ENCODE peak calls at places on chromosomes 12 and 14, in ten cellular contexts. Z is CD4-positive, alpha-beta memory T cell; P is fibroblast of lung; A is lower lobe of right lung; T is naive thymus-derived CD4-positive, alpha-beta T cell; Q is pancreas; J is neural progenitor cell; C is esophagus squamous epithelium; Y is aorta; G is HepG2. U is an unnamed sample.

GRCh38 chr12:28130625-28131598 is 59.3 kb upstream of the CCDC91 start:
- DNase-seq in Z (no peak), P (peak; percentile 95), A (no peak), T (no peak), Q (no peak), J (no peak), C (no peak), Y (peak; percentile 82), G (peak; percentile 9), U (no peak)

GRCh38 chr14:100882991-100883788 is 20.3 kb downstream of the RTL1 start:
- DNase-seq in Z (no peak), P (no peak), A (peak; percentile 40), T (no peak), Q (no peak), J (no peak), C (no peak), Y (peak; percentile 68), G (no peak), U (no peak)

GRCh38 chr12:123131291-123131831 is 19.5 kb downstream of the PITPNM2 start:
- DNase-seq in Z (no peak), P (no peak), A (no peak), T (no peak), Q (no peak), J (no peak), C (no peak), Y (no peak), G (no peak), U (no peak)

GRCh38 chr12:40016960-40017359 is 88.9 kb downstream of the SLC2A13 start:
- DNase-seq in Z (no peak), P (peak; percentile 92), A (no peak), T (no peak), Q (no peak), J (no peak), C (no peak), Y (no peak), G (no peak), U (no peak)

GRCh38 chr12:122836027-122836921 is 1.0 kb downstream of the HIP1R start:
- DNase-seq in Z (peak; percentile 63), P (peak; percentile 48), A (peak; percentile 55), T (peak; percentile 79), Q (peak; percentile 68), J (peak; percentile 48), C (no peak), Y (peak; percentile 70), G (peak; percentile 66), U (peak; percentile 28)

GRCh38 chr14:90425480-90425879 is 28.7 kb downstream of the CALM1 start:
- DNase-seq in Z (no peak), P (no peak), A (no peak), T (no peak), Q (no peak), J (no peak), C (no peak), Y (peak; percentile 42), G (no peak), U (no peak)

GRCh38 chr14:81418057-81418790 is 18.1 kb upstream of the STON2 start:
- DNase-seq in Z (no peak), P (no peak), A (no peak), T (no peak), Q (no peak), J (no peak), C (no peak), Y (no peak), G (no peak), U (no peak)

GRCh38 chr14:34722723-34723545 is 8.5 kb upstream of the CFL2 start:
- DNase-seq in Z (peak; percentile 45), P (peak; percentile 73), A (no peak), T (peak; percentile 38), Q (no peak), J (peak; percentile 32), C (no peak), Y (no peak), G (peak; percentile 71), U (peak; percentile 9)

GRCh38 chr12:68175566-68176033 is 16.1 kb upstream of the IFNG start:
- DNase-seq in Z (peak; percentile 81), P (no peak), A (no peak), T (peak; percentile 87), Q (no peak), J (no peak), C (no peak), Y (no peak), G (no peak), U (peak; percentile 57)

GRCh38 chr14:83838221-83838620 is 1691.7 kb upstream of the FLRT2 start:
- DNase-seq in Z (no peak), P (peak; percentile 12), A (no peak), T (no peak), Q (no peak), J (no peak), C (no peak), Y (no peak), G (no peak), U (no peak)

GRCh38 chr12:108689314-108690190 is 41.8 kb downstream of the CORO1C start:
- DNase-seq in Z (peak; percentile 47), P (peak; percentile 73), A (peak; percentile 50), T (peak; percentile 55), Q (no peak), J (no peak), C (no peak), Y (no peak), G (peak; percentile 89), U (no peak)

GRCh38 chr12:56143225-56143624 is 9.2 kb upstream of the MYL6B start:
- DNase-seq in Z (no peak), P (no peak), A (no peak), T (no peak), Q (no peak), J (no peak), C (no peak), Y (no peak), G (no peak), U (no peak)

GRCh38 chr12:56142184-56142784 is 10.1 kb upstream of the MYL6B start:
- DNase-seq in Z (no peak), P (no peak), A (peak; percentile 32), T (no peak), Q (no peak), J (no peak), C (no peak), Y (no peak), G (no peak), U (no peak)

GRCh38 chr12:56146492-56147460 is 5.6 kb upstream of the MYL6B start:
- DNase-seq in Z (no peak), P (peak; percentile 72), A (peak; percentile 22), T (no peak), Q (no peak), J (no peak), C (no peak), Y (no peak), G (no peak), U (no peak)

GRCh38 chr12:56145218-56145617 is 7.2 kb upstream of the MYL6B start:
- DNase-seq in Z (no peak), P (no peak), A (no peak), T (no peak), Q (no peak), J (no peak), C (no peak), Y (no peak), G (no peak), U (no peak)

GRCh38 chr12:56143870-56144269 is 8.5 kb upstream of the MYL6B start:
- DNase-seq in Z (no peak), P (no peak), A (peak; percentile 41), T (no peak), Q (no peak), J (no peak), C (no peak), Y (no peak), G (no peak), U (no peak)
- H3K27me3 ChIP-seq in Z (no peaks in the 10 kb centered on the region), P (no peaks in the 10 kb centered on the region), A (no peaks in the 10 kb centered on the region), T (no peaks in the 10 kb centered on the region), Q (no peaks in the 10 kb centered on the region), J (no peaks in the 10 kb centered on the region), C (no peaks in the 10 kb centered on the region), Y (no peaks in the 10 kb centered on the region), G (no peaks in the 10 kb centered on the region), U (no peaks in the 10 kb centered on the region)

GRCh38 chr12:79438480-79439178 is 252.1 kb downstream of the PAWR start:
- DNase-seq in Z (no peak), P (no peak), A (no peak), T (no peak), Q (no peak), J (no peak), C (no peak), Y (no peak), G (no peak), U (no peak)

GRCh38 chr12:79439179-79439825 is 251.5 kb downstream of the PAWR start:
- DNase-seq in Z (no peak), P (no peak), A (no peak), T (no peak), Q (no peak), J (no peak), C (no peak), Y (no peak), G (no peak), U (no peak)

GRCh38 chr12:79448816-79449215 is 241.9 kb downstream of the PAWR start:
- DNase-seq in Z (no peak), P (no peak), A (no peak), T (no peak), Q (no peak), J (no peak), C (no peak), Y (no peak), G (no peak), U (no peak)

GRCh38 chr12:79441534-79441933 is 249.2 kb downstream of the PAWR start:
- DNase-seq in Z (no peak), P (no peak), A (no peak), T (no peak), Q (no peak), J (no peak), C (no peak), Y (no peak), G (no peak), U (no peak)

GRCh38 chr12:79444089-79444488 is 246.7 kb downstream of the PAWR start:
- DNase-seq in Z (no peak), P (peak; percentile 57), A (no peak), T (no peak), Q (no peak), J (no peak), C (no peak), Y (no peak), G (no peak), U (no peak)
- H3K27ac ChIP-seq in Z (no peak overlapping the region), P (no peak overlapping the region), A (no peak overlapping the region), T (no peak overlapping the region), Q (no peak overlapping the region), J (no peak overlapping the region), C (no peak overlapping the region), Y (no peak overlapping the region), G (no peak overlapping the region), U (no peak overlapping the region)

GRCh38 chr12:102454330-102454729 is 26.0 kb downstream of the IGF1 start:
- DNase-seq in Z (no peak), P (no peak), A (no peak), T (no peak), Q (no peak), J (no peak), C (no peak), Y (no peak), G (no peak), U (no peak)
- H3K9me3 ChIP-seq in Z (no peaks in the 10 kb centered on the region), P (no peaks in the 10 kb centered on the region), A (no peaks in the 10 kb centered on the region), T (no peaks in the 10 kb centered on the region), Q (no peaks in the 10 kb centered on the region), J (no peaks in the 10 kb centered on the region), C (no peaks in the 10 kb centered on the region), Y (peaks cover under 1% of the 10 kb centered on the region), G (no peaks in the 10 kb centered on the region), U (no peaks in the 10 kb centered on the region)

DNA sequence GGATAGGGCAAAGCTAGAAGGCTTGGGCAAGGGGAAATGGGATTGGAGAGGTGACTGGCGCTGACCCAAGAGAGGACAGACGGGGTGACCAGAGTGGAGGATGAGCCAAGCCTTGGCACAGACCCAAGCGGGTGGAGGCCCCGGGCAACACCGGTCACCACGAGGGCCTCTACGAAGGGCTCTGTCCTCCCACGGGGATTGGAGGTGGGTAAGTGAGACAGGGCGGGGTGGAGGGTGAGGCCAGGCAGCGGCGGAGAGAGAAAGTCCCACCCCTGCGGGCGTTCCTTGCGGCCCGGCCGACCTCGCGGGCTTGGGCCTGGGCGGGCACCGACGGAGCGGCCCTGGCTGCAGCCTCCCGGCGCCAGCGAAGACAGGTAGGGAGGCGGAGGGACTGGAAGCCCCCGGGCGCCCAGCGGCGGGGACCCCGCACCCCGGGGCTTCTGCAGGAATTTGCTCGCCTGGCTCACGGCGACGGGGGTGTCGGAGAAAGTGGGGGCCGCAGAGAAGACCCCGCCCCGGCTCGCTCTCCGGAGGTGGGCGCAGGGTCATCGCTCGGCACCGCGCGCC is at the start of gene PAPLN:
- DNase-seq in Z (no peak), P (peak; percentile 25), A (no peak), T (no peak), Q (peak; percentile 47), J (peak; percentile 61), C (no peak), Y (peak; percentile 80), G (no peak), U (no peak)
- H3K27me3 ChIP-seq in Z (peaks cover 16% of the 10 kb centered on the region), P (peaks cover 35% of the 10 kb centered on the region), A (peaks cover 45% of the 10 kb centered on the region), T (no peaks in the 10 kb centered on the region), Q (no peaks in the 10 kb centered on the region), J (peaks cover 49% of the 10 kb centered on the region), C (no peaks in the 10 kb centered on the region), Y (no peaks in the 10 kb centered on the region), G (peaks cover 87% of the 10 kb centered on the region), U (peaks cover 40% of the 10 kb centered on the region)